ENCODE peak calls at places on chromosomes 1 and 21, in five cellular contexts. One of them, this sample, is unnamed.

GRCh38 chr1:216422821-216423529 is at the start of gene USH2A:
- DNase-seq in T-cell: no peak
- DNase-seq in activated CD4-positive, alpha-beta T cell treated with anti-CD3 and anti-CD28 coated beads, Interleukin-2, amount 50 U/mL, for 1 hour: no peak
- DNase-seq in right cardiac atrium: no peak
- DNase-seq in substantia nigra: no peak
- DNase-seq in this sample: no peak

GRCh38 chr1:194825382-194825781 is 1639.0 kb upstream of the B3GALT2 start:
- DNase-seq in right cardiac atrium: no peak
- DNase-seq in T-cell: no peak
- DNase-seq in substantia nigra: no peak
- DNase-seq in activated CD4-positive, alpha-beta T cell treated with anti-CD3 and anti-CD28 coated beads, Interleukin-2, amount 50 U/mL, for 1 hour: no peak
- DNase-seq in this sample: no peak

GRCh38 chr21:32415451-32415850 is 2.9 kb downstream of the EVA1C start:
- DNase-seq in activated CD4-positive, alpha-beta T cell treated with anti-CD3 and anti-CD28 coated beads, Interleukin-2, amount 50 U/mL, for 1 hour: no peak
- DNase-seq in right cardiac atrium: no peak
- DNase-seq in substantia nigra: no peak
- DNase-seq in T-cell: no peak
- DNase-seq in this sample: no peak

GRCh38 chr1:239706245-239706892 is 320.0 kb downstream of the CHRM3 start:
- DNase-seq in activated CD4-positive, alpha-beta T cell treated with anti-CD3 and anti-CD28 coated beads, Interleukin-2, amount 50 U/mL, for 1 hour: no peak
- DNase-seq in T-cell: no peak
- DNase-seq in substantia nigra: no peak
- DNase-seq in right cardiac atrium: peak
- DNase-seq in this sample: no peak

GRCh38 chr21:43284700-43285099 is 115.9 kb downstream of the CRYAA start:
- DNase-seq in substantia nigra: no peak
- DNase-seq in activated CD4-positive, alpha-beta T cell treated with anti-CD3 and anti-CD28 coated beads, Interleukin-2, amount 50 U/mL, for 1 hour: no peak
- DNase-seq in right cardiac atrium: no peak
- DNase-seq in T-cell: no peak
- DNase-seq in this sample: no peak

GRCh38 chr21:45074048-45074817 is at the start of gene ADARB1:
- DNase-seq in substantia nigra: peak
- DNase-seq in right cardiac atrium: peak
- DNase-seq in activated CD4-positive, alpha-beta T cell treated with anti-CD3 and anti-CD28 coated beads, Interleukin-2, amount 50 U/mL, for 1 hour: peak
- DNase-seq in T-cell: peak
- DNase-seq in this sample: peak

GRCh38 chr1:34970220-34970735 is 14.9 kb downstream of the TMEM35B start:
- DNase-seq in substantia nigra: no peak
- DNase-seq in right cardiac atrium: no peak
- DNase-seq in activated CD4-positive, alpha-beta T cell treated with anti-CD3 and anti-CD28 coated beads, Interleukin-2, amount 50 U/mL, for 1 hour: no peak
- DNase-seq in T-cell: no peak
- DNase-seq in this sample: no peak

GRCh38 chr1:228208831-228209524 is 1.1 kb downstream of the OBSCN start:
- DNase-seq in right cardiac atrium: no peak
- DNase-seq in activated CD4-positive, alpha-beta T cell treated with anti-CD3 and anti-CD28 coated beads, Interleukin-2, amount 50 U/mL, for 1 hour: no peak
- DNase-seq in substantia nigra: no peak
- DNase-seq in T-cell: no peak
- DNase-seq in this sample: no peak

GRCh38 chr21:39666681-39667315 is 54.1 kb downstream of the B3GALT5 start:
- DNase-seq in activated CD4-positive, alpha-beta T cell treated with anti-CD3 and anti-CD28 coated beads, Interleukin-2, amount 50 U/mL, for 1 hour: no peak
- DNase-seq in substantia nigra: no peak
- DNase-seq in right cardiac atrium: no peak
- DNase-seq in T-cell: no peak
- DNase-seq in this sample: no peak

GRCh38 chr1:3349161-3349967 is 105.1 kb upstream of the ARHGEF16 start:
- DNase-seq in right cardiac atrium: peak
- DNase-seq in T-cell: no peak
- DNase-seq in substantia nigra: no peak
- DNase-seq in activated CD4-positive, alpha-beta T cell treated with anti-CD3 and anti-CD28 coated beads, Interleukin-2, amount 50 U/mL, for 1 hour: no peak
- DNase-seq in this sample: no peak

This sample was measured in activated gamma-delta T cell treated with anti-CD3 and anti-CD28 coated beads, Interleukin-2, amount 50 U/mL, for 16 hours.